ENCODE peak calls at places on chromosomes 2 and 18, in eight cellular contexts. T is CD8-positive, alpha-beta memory T cell; R is fibroblast of the aortic adventitia; Q is HT-29; I is activated CD8-positive, alpha-beta memory T cell treated with anti-CD3 and anti-CD28 coated beads for 24 hours; U is astrocyte of the spinal cord; P is H54; K is substantia nigra. G is an unnamed sample.

GRCh38 chr2:24855703-24856102 is 62.5 kb downstream of the CENPO start:
- DNase-seq in I (no peak), K (no peak), R (peak), U (peak), Q (no peak), T (no peak), P (no peak), G (peak)

GRCh38 chr2:46118656-46119338 is 178.4 kb upstream of the EPAS1 start:
- DNase-seq in Q (no peak), K (no peak), I (no peak), P (no peak), T (no peak), U (no peak), R (peak), G (peak)

GRCh38 chr2:42951263-42951938 is 159.0 kb upstream of the HAAO start:
- DNase-seq in R (no peak), U (no peak), P (no peak), I (no peak), Q (no peak), T (no peak), K (no peak), G (no peak)

GRCh38 chr18:13987956-13988355 is 72.6 kb upstream of the MC2R start:
- DNase-seq in P (no peak), I (no peak), K (no peak), Q (no peak), T (no peak), U (no peak), R (no peak), G (no peak)

GRCh38 chr2:171287036-171287435 is 126.3 kb upstream of the TLK1 start:
- DNase-seq in I (no peak), K (no peak), T (no peak), U (no peak), R (peak), Q (no peak), P (no peak), G (no peak)

GRCh38 chr2:68714866-68715265 is 19.7 kb upstream of the ARHGAP25 start:
- DNase-seq in T (no peak), Q (no peak), I (no peak), K (no peak), R (no peak), P (no peak), U (no peak), G (no peak)

GRCh38 chr2:130354135-130354420 is 1.8 kb upstream of the PTPN18 start:
- DNase-seq in I (no peak), U (no peak), R (no peak), T (no peak), P (no peak), K (no peak), Q (no peak), G (no peak)

GRCh38 chr18:44732604-44733003 is 51.9 kb downstream of the SETBP1 start:
- DNase-seq in Q (no peak), P (no peak), T (no peak), U (no peak), K (no peak), R (no peak), I (peak), G (no peak)

GRCh38 chr2:54386993-54387590 is 69.0 kb upstream of the SPTBN1 start:
- DNase-seq in R (peak), T (no peak), Q (no peak), U (peak), I (no peak), P (no peak), K (no peak), G (peak)

GRCh38 chr2:31446848-31447247 is 32.3 kb upstream of the XDH start:
- DNase-seq in P (no peak), K (no peak), I (no peak), T (no peak), Q (no peak), R (peak), U (peak), G (no peak)

GRCh38 chr2:10617241-10617640 is 72.5 kb downstream of the NOL10 start:
- DNase-seq in U (no peak), Q (no peak), T (no peak), P (no peak), K (no peak), R (no peak), I (no peak), G (no peak)

GRCh38 chr2:168490015-168490874 is 34.2 kb downstream of the CERS6 start:
- DNase-seq in I (peak), T (no peak), Q (peak), R (no peak), K (no peak), P (peak), U (peak), G (peak)

GRCh38 chr2:144942516-144943256 is 422.8 kb upstream of the ZEB2 start:
- DNase-seq in I (no peak), K (no peak), T (no peak), U (peak), P (no peak), R (peak), Q (peak), G (peak)

GRCh38 chr18:35572644-35573043 is 8.9 kb upstream of the GALNT1 start:
- DNase-seq in U (peak), P (no peak), I (no peak), Q (no peak), K (no peak), T (no peak), R (no peak), G (no peak)

GRCh38 chr18:56380682-56381081 is 257.7 kb downstream of the TXNL1 start:
- DNase-seq in R (no peak), P (no peak), Q (no peak), I (no peak), K (no peak), U (no peak), T (no peak), G (no peak)